ENCODE peak calls at places on chromosome 20, in eight cellular contexts. K is RWPE1, D is B cell, Q is AG04450, J is esophagus squamous epithelium, L is progenitor cell of endocrine pancreas, B is GM06990, G is fibroblast of mammary gland. Y is an unnamed sample.

GRCh38 chr20:52749020-52749419 is 223.1 kb upstream of the TSHZ2 start:
- DNase-seq in Q (no peak), K (no peak), J (no peak), G (peak; percentile 17), L (no peak), D (no peak), B (no peak), Y (no peak)

GRCh38 chr20:50774515-50774914 is 20.3 kb upstream of the BCAS4 start:
- DNase-seq in K (no peak), G (no peak), L (no peak), J (no peak), B (no peak), Q (no peak), D (no peak), Y (no peak)

GRCh38 chr20:44527716-44528199 is 5.9 kb upstream of the SERINC3 start:
- DNase-seq in K (no peak), L (no peak), B (no peak), J (no peak), Q (no peak), D (no peak), G (no peak), Y (no peak)

GRCh38 chr20:44566811-44567210 is 15.6 kb upstream of the PKIG start:
- DNase-seq in D (no peak), J (no peak), L (no peak), K (no peak), B (no peak), G (no peak), Q (no peak), Y (no peak)

GRCh38 chr20:50731930-50732690 is 730 bp downstream of the PARD6B start:
- DNase-seq in J (no peak), K (peak; percentile 56), B (no peak), D (no peak), L (no peak), Q (no peak), G (no peak), Y (no peak)

GRCh38 chr20:57651977-57652864 is 32.0 kb upstream of the ZBP1 start:
- DNase-seq in G (no peak), K (no peak), Q (no peak), D (peak; percentile 34), J (no peak), B (no peak), L (no peak), Y (peak; percentile 24)

GRCh38 chr20:44134897-44135810 is 51.8 kb downstream of the JPH2 start:
- DNase-seq in K (no peak), B (no peak), L (no peak), Q (no peak), J (no peak), D (no peak), G (no peak), Y (no peak)

GRCh38 chr20:53099851-53100250 is 127.7 kb downstream of the TSHZ2 start:
- DNase-seq in J (no peak), G (peak; percentile 45), D (no peak), L (no peak), K (no peak), Q (no peak), B (no peak), Y (no peak)

GRCh38 chr20:62159835-62160234 is 16.3 kb downstream of the SS18L1 start:
- DNase-seq in L (no peak), D (no peak), B (no peak), J (no peak), K (peak; percentile 97), Q (no peak), G (peak; percentile 49), Y (peak; percentile 75)

GRCh38 chr20:22630698-22631097 is 46.3 kb upstream of the FOXA2 start:
- DNase-seq in L (no peak), J (no peak), D (no peak), B (no peak), Q (no peak), G (no peak), K (no peak), Y (no peak)

GRCh38 chr20:8778387-8778786 is 290.5 kb upstream of the PLCB4 start:
- DNase-seq in L (no peak), K (no peak), G (no peak), B (no peak), Q (no peak), J (no peak), D (no peak), Y (no peak)
- TF ChIP-seq CTCF in L (no peak), K (no peak), G (no peak), B (no peak), Q (no peak), J (no peak), D (no peak), Y (no peak)

GRCh38 chr20:13105864-13106457 is 97.2 kb downstream of the SPTLC3 start:
- DNase-seq in G (peak; percentile 56), J (no peak), L (no peak), D (no peak), K (peak; percentile 28), Q (no peak), B (no peak), Y (peak; percentile 22)
- TF ChIP-seq CTCF in G (peak; percentile 66), J (peak; percentile 31), L (peak; percentile 79), D (peak; percentile 60), K (peak; percentile 83), Q (peak; percentile 78), B (peak; percentile 67), Y (peak; percentile 73)

GRCh38 chr20:3786665-3787639 is at the start of gene CENPB:
- DNase-seq in L (peak; percentile 91), B (peak; percentile 91), J (peak; percentile 45), G (peak; percentile 71), K (peak; percentile 92), D (peak; percentile 87), Q (no peak), Y (peak; percentile 98)
- TF ChIP-seq CTCF in L (peak; percentile 86), B (peak; percentile 41), J (peak; percentile 94), G (peak; percentile 25), K (peak; percentile 99), D (peak; percentile 88), Q (peak; percentile 51), Y (peak; percentile 81)

GRCh38 chr20:31723282-31724078 is 812 bp upstream of the BCL2L1 start:
- DNase-seq in D (peak; percentile 99), K (peak; percentile 100), G (peak; percentile 97), L (peak; percentile 100), Q (peak; percentile 96), B (peak; percentile 99), J (peak; percentile 90), Y (peak; percentile 99)
- TF ChIP-seq CTCF in D (peak; percentile 83), K (peak; percentile 100), G (peak; percentile 91), L (peak; percentile 100), Q (peak; percentile 93), B (peak; percentile 87), J (peak; percentile 98), Y (peak; percentile 89)

GRCh38 chr20:25496165-25496967 is 88.9 kb downstream of the GINS1 start:
- DNase-seq in L (no peak), B (no peak), D (peak; percentile 11), K (no peak), J (no peak), G (no peak), Q (no peak), Y (no peak)

GRCh38 chr20:25498280-25498606 is 87.1 kb downstream of the NINL start:
- DNase-seq in L (no peak), Q (no peak), K (no peak), J (no peak), G (no peak), D (no peak), B (no peak), Y (no peak)

GRCh38 chr20:25495189-25495824 is 87.8 kb downstream of the GINS1 start:
- DNase-seq in D (no peak), L (no peak), Q (no peak), G (no peak), B (no peak), K (no peak), J (no peak), Y (no peak)

GRCh38 chr20:25497586-25498279 is 87.6 kb downstream of the NINL start:
- DNase-seq in K (no peak), B (no peak), D (no peak), Q (no peak), J (no peak), G (no peak), L (no peak), Y (no peak)

DNA sequence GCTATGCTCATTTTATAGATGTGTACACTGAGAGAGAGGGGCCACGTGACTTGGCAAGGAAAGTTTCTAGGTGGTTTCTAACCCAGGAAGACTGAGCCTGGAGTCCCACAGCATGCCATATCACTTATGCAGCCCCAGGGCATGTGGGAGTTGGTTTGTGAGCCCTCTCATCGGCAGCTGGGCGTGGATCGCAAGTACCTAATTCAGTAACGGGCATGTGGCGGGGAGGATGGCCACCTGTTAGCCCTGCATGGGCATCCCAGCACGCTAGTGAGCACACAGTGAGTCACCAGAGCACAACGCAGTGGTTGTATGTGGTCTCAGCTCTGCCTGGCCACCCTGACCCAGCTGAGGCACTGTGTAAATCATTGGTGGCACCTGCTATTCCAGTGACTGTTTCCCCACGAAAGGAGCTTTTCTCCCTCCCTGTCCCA is 88.3 kb downstream of the NINL start:
- DNase-seq in B (no peak), L (no peak), Q (no peak), D (no peak), J (no peak), G (peak; percentile 16), K (peak; percentile 73), Y (no peak)
- TF ChIP-seq CTCF in B (no peak), L (no peak), Q (no peak), D (no peak), J (no peak), G (no peak), K (no peak), Y (no peak)

DNA sequence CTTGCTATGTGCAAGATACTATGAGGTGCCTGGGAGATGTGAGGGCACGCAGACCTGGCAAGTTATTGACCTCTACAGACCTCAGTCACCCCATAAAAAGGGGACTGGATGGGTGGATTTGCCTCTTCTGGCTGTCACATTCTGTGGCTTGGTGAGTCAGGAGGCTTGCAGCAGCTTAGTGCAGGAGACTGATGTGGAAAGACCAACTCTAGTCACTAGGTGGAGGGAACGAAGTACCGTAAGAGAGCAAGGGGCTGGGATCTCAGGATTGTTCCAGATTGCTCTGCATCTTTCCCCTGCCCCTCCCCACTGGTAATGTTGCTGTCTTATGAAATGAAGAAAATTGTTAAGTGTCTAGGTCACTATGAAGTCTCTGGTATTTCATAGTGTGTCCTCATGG is 3.3 kb downstream of the MAPRE1 start:
- DNase-seq in B (no peak), G (peak; percentile 81), Q (peak; percentile 39), K (peak; percentile 60), D (no peak), J (no peak), L (no peak), Y (no peak)
- TF ChIP-seq CTCF in B (no peak), G (peak; percentile 38), Q (peak; percentile 38), K (no peak), D (no peak), J (no peak), L (no peak), Y (no peak)

GRCh38 chr20:16662462-16662861 is 67.4 kb upstream of the SNRPB2 start:
- DNase-seq in B (no peak), L (no peak), K (no peak), G (no peak), J (no peak), Q (no peak), D (no peak), Y (no peak)
- TF ChIP-seq CTCF in B (no peak), L (no peak), K (no peak), G (no peak), J (no peak), Q (no peak), D (no peak), Y (no peak)